ENCODE peak calls at places on chromosome 4, in four cellular contexts. One of them, this sample, is unnamed.

GRCh38 chr4:187294861-187295260 is 571.2 kb upstream of the FAT1 start:
- DNase-seq in AG04450: no peak
- DNase-seq in fibroblast of pulmonary artery: peak; percentile 36
- DNase-seq in PC-3: peak; percentile 91
- DNase-seq in this sample: peak; percentile 52

GRCh38 chr4:123945301-123945700 is 548.7 kb downstream of the SPRY1 start:
- DNase-seq in AG04450: no peak
- DNase-seq in fibroblast of pulmonary artery: no peak
- DNase-seq in PC-3: no peak
- DNase-seq in this sample: no peak

GRCh38 chr4:52051213-52051614 is at the start of gene SPATA18:
- DNase-seq in PC-3: no peak
- DNase-seq in fibroblast of pulmonary artery: no peak
- DNase-seq in AG04450: no peak
- DNase-seq in this sample: peak; percentile 32

GRCh38 chr4:86108834-86109233 is 251.0 kb downstream of the MAPK10 start:
- DNase-seq in fibroblast of pulmonary artery: no peak
- DNase-seq in PC-3: no peak
- DNase-seq in AG04450: no peak
- DNase-seq in this sample: no peak

GRCh38 chr4:180532691-180533090 is 1710.5 kb upstream of the TENM3 start:
- DNase-seq in fibroblast of pulmonary artery: no peak
- DNase-seq in AG04450: no peak
- DNase-seq in PC-3: no peak
- DNase-seq in this sample: no peak

GRCh38 chr4:8107146-8107657 is 51.4 kb downstream of the ABLIM2 start:
- DNase-seq in PC-3: no peak
- DNase-seq in AG04450: no peak
- DNase-seq in fibroblast of pulmonary artery: no peak
- DNase-seq in this sample: no peak

GRCh38 chr4:151356510-151356909 is 31.1 kb upstream of the SH3D19 start:
- DNase-seq in AG04450: no peak
- DNase-seq in PC-3: peak; percentile 75
- DNase-seq in fibroblast of pulmonary artery: peak; percentile 5
- DNase-seq in this sample: peak; percentile 41

GRCh38 chr4:1305781-1306455 is 16.2 kb downstream of the MAEA start:
- DNase-seq in PC-3: no peak
- DNase-seq in fibroblast of pulmonary artery: no peak
- DNase-seq in AG04450: no peak
- DNase-seq in this sample: no peak

GRCh38 chr4:103934178-103934789 is 214.5 kb upstream of the TACR3 start:
- DNase-seq in fibroblast of pulmonary artery: peak; percentile 61
- DNase-seq in PC-3: peak; percentile 65
- DNase-seq in AG04450: peak; percentile 1
- DNase-seq in this sample: peak; percentile 9

GRCh38 chr4:145102619-145103018 is 4.5 kb downstream of the ABCE1 start:
- DNase-seq in AG04450: no peak
- DNase-seq in fibroblast of pulmonary artery: no peak
- DNase-seq in PC-3: no peak
- DNase-seq in this sample: no peak

GRCh38 chr4:120683902-120684540 is 238.5 kb downstream of the PRDM5 start:
- DNase-seq in fibroblast of pulmonary artery: no peak
- DNase-seq in PC-3: no peak
- DNase-seq in AG04450: no peak
- DNase-seq in this sample: no peak

GRCh38 chr4:139607302-139608060 is 51.5 kb upstream of the SETD7 start:
- DNase-seq in PC-3: no peak
- DNase-seq in fibroblast of pulmonary artery: no peak
- DNase-seq in AG04450: no peak
- DNase-seq in this sample: no peak

GRCh38 chr4:105594094-105595010 is 41.9 kb downstream of the ARHGEF38 start:
- DNase-seq in PC-3: peak; percentile 80
- DNase-seq in AG04450: no peak
- DNase-seq in fibroblast of pulmonary artery: no peak
- DNase-seq in this sample: no peak

GRCh38 chr4:184384056-184384809 is 90.1 kb downstream of the IRF2 start:
- DNase-seq in fibroblast of pulmonary artery: peak; percentile 97
- DNase-seq in PC-3: peak; percentile 43
- DNase-seq in AG04450: peak; percentile 86
- DNase-seq in this sample: peak; percentile 79

GRCh38 chr4:7197910-7198309 is 5.6 kb downstream of the SORCS2 start:
- DNase-seq in fibroblast of pulmonary artery: no peak
- DNase-seq in PC-3: no peak
- DNase-seq in AG04450: no peak
- DNase-seq in this sample: no peak

GRCh38 chr4:89868999-89869589 is 25.6 kb upstream of the MMRN1 start:
- DNase-seq in AG04450: no peak
- DNase-seq in fibroblast of pulmonary artery: peak; percentile 44
- DNase-seq in PC-3: peak; percentile 32
- DNase-seq in this sample: no peak

GRCh38 chr4:97912151-97912550 is 231.1 kb downstream of the STPG2 start:
- DNase-seq in fibroblast of pulmonary artery: no peak
- DNase-seq in AG04450: no peak
- DNase-seq in PC-3: no peak
- DNase-seq in this sample: no peak

GRCh38 chr4:12304912-12305311 is 876.2 kb upstream of the HS3ST1 start:
- DNase-seq in fibroblast of pulmonary artery: peak; percentile 23
- DNase-seq in PC-3: no peak
- DNase-seq in AG04450: no peak
- DNase-seq in this sample: no peak

GRCh38 chr4:123553279-123553678 is 156.7 kb downstream of the SPRY1 start:
- DNase-seq in fibroblast of pulmonary artery: no peak
- DNase-seq in PC-3: no peak
- DNase-seq in AG04450: no peak
- DNase-seq in this sample: no peak

GRCh38 chr4:125832161-125832560 is 517.4 kb downstream of the FAT4 start:
- DNase-seq in PC-3: no peak
- DNase-seq in fibroblast of pulmonary artery: no peak
- DNase-seq in AG04450: no peak
- DNase-seq in this sample: no peak

GRCh38 chr4:150896513-150896912 is 118.6 kb downstream of the LRBA start:
- DNase-seq in AG04450: no peak
- DNase-seq in PC-3: no peak
- DNase-seq in fibroblast of pulmonary artery: no peak
- DNase-seq in this sample: no peak

GRCh38 chr4:54423066-54423465 is 194.0 kb downstream of the PDGFRA start:
- DNase-seq in PC-3: peak; percentile 55
- DNase-seq in AG04450: no peak
- DNase-seq in fibroblast of pulmonary artery: no peak
- DNase-seq in this sample: peak; percentile 28

GRCh38 chr4:158121203-158121586 is 51.6 kb downstream of the GASK1B start:
- DNase-seq in fibroblast of pulmonary artery: peak; percentile 99
- DNase-seq in AG04450: peak; percentile 98
- DNase-seq in PC-3: no peak
- DNase-seq in this sample: peak; percentile 6

GRCh38 chr4:1670279-1670678 is 13.8 kb downstream of the FAM53A start:
- DNase-seq in PC-3: no peak
- DNase-seq in AG04450: no peak
- DNase-seq in fibroblast of pulmonary artery: no peak
- DNase-seq in this sample: no peak

DNA sequence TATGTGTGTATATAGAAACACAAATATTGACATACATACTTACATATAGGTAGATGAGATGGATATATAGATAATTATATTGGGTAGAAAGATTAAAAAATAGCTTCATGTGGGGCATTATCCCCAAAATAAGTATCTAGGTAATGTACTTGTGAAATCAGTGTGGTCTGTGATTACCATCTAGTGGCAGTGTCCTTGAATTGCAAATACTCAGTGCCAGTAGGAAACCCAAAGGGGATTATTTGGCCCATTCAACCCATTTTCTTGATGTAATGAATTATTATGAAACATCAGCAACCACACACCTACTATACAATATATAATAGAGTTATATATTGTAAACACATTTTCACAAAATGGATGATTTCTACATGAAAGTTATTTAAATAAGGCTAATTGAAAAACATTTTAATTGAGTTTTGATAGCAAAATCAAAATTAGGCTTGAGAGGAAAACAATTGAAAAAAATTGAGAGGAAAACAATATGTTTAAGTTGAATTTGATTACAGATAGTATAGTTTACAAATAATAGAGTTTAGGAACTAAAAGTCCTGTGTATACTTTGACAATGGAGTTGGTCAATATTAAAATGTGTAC is 389.4 kb downstream of the GALNTL6 start:
- DNase-seq in fibroblast of pulmonary artery: peak; percentile 46
- DNase-seq in AG04450: peak; percentile 0
- DNase-seq in PC-3: peak; percentile 40
- DNase-seq in this sample: peak; percentile 53
- TF ChIP-seq CTCF in fibroblast of pulmonary artery: peak; percentile 48
- TF ChIP-seq CTCF in AG04450: peak; percentile 70
- TF ChIP-seq CTCF in PC-3: peak; percentile 67
- TF ChIP-seq CTCF in this sample: peak; percentile 71

GRCh38 chr4:153232768-153233167 is 28.5 kb downstream of the TRIM2 start:
- DNase-seq in fibroblast of pulmonary artery: no peak
- DNase-seq in PC-3: peak; percentile 38
- DNase-seq in AG04450: no peak
- DNase-seq in this sample: no peak
- TF ChIP-seq CTCF in fibroblast of pulmonary artery: peak; percentile 19
- TF ChIP-seq CTCF in PC-3: peak; percentile 36
- TF ChIP-seq CTCF in AG04450: peak; percentile 16
- TF ChIP-seq CTCF in this sample: no peak

GRCh38 chr4:4502694-4503311 is 39.0 kb downstream of the STX18 start:
- DNase-seq in PC-3: no peak
- DNase-seq in fibroblast of pulmonary artery: peak; percentile 54
- DNase-seq in AG04450: no peak
- DNase-seq in this sample: no peak
- TF ChIP-seq CTCF in PC-3: no peak
- TF ChIP-seq CTCF in fibroblast of pulmonary artery: no peak
- TF ChIP-seq CTCF in AG04450: no peak
- TF ChIP-seq CTCF in this sample: no peak

DNA sequence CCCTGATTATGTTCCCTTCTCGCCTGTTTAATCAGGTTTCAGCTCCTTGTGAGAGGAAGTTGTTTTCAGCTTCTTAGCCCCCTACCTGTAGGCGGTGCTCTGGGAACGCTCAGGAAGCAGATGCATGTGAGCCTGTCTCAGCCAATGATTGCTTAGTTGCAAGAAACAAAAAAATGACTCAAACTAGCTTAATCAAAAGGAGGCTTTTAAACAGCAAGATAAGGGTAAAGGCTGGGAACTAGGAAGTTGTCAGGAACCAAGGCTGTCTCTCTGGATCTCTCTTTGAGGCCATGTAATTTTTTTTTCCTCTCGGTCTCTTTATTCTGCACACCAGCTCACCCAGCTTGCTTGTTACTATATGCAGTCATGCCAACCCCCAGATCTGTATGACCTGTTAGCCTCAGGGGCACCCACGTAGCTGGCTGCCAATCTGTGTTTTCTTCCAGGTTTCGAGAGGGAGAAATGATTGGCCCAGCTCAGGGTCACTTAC is 109.1 kb downstream of the PTTG2 start:
- DNase-seq in AG04450: peak; percentile 30
- DNase-seq in fibroblast of pulmonary artery: peak; percentile 94
- DNase-seq in PC-3: peak; percentile 77
- DNase-seq in this sample: peak; percentile 64
- TF ChIP-seq CTCF in AG04450: peak; percentile 65
- TF ChIP-seq CTCF in fibroblast of pulmonary artery: peak; percentile 92
- TF ChIP-seq CTCF in PC-3: peak; percentile 91
- TF ChIP-seq CTCF in this sample: peak; percentile 44

DNA sequence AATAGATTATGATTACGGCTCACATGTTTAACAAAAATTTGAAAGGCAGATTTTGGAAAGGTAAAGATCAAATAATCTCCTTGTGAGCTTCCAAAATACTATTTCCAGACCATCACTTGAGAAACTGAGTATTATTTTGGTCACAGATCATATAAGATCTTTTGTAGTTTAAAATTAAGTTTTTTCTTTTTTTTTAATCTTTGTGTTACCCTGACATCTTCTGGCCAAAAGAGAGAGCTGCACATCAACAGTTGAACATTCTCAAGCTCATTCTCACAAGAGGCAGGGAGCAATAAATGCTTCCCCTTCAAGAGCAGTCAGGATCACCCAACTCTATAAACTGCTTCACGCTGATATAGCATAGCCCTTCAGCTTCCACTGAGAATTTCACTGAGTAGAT is 15.9 kb downstream of the TMEM192 start:
- DNase-seq in AG04450: no peak
- DNase-seq in fibroblast of pulmonary artery: peak; percentile 53
- DNase-seq in PC-3: peak; percentile 23
- DNase-seq in this sample: peak; percentile 25
- TF ChIP-seq CTCF in AG04450: peak; percentile 61
- TF ChIP-seq CTCF in fibroblast of pulmonary artery: peak; percentile 63
- TF ChIP-seq CTCF in PC-3: peak; percentile 59
- TF ChIP-seq CTCF in this sample: peak; percentile 50

DNA sequence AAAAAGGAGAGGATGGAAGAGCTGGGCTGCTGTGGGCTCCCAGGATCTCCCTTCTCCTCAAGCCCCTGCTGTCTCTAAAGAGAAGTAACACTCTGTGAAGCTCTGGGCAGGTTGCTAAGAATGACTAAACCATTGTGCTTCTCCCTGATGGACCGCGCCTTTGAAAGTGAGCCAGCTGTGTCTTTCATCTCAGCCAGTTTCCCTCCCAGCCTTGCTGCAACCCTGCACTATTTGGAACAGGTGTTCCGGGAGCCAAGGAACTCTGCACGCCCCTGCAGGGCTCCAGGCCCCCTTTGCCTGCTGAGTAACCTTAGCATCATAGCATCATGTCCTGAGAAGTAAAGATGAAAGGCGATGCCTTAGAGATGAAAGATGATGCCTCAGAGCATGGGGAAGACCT is 39.7 kb downstream of the SMIM20 start:
- DNase-seq in fibroblast of pulmonary artery: peak; percentile 31
- DNase-seq in PC-3: peak; percentile 77
- DNase-seq in AG04450: peak; percentile 7
- DNase-seq in this sample: peak; percentile 70
- TF ChIP-seq CTCF in fibroblast of pulmonary artery: no peak
- TF ChIP-seq CTCF in PC-3: no peak
- TF ChIP-seq CTCF in AG04450: peak; percentile 7
- TF ChIP-seq CTCF in this sample: no peak